ENCODE peak calls at places on chromosomes 1 and 21, in four cellular contexts. I is neural progenitor cell, G is fibroblast of mammary gland, J is ovary. B is an unnamed sample.

GRCh38 chr1:167262820-167263219 is 42.1 kb downstream of the POU2F1 start:
- DNase-seq in J (no peak), G (no peak), I (no peak), B (no peak)

GRCh38 chr21:39009587-39010225 is 173.5 kb downstream of the PSMG1 start:
- DNase-seq in I (no peak), J (no peak), G (no peak), B (no peak)

GRCh38 chr1:119275145-119275929 is 93.2 kb upstream of the HAO2 start:
- DNase-seq in J (peak; percentile 21), I (peak; percentile 79), G (peak; percentile 81), B (peak; percentile 57)

GRCh38 chr1:204323887-204324286 is 35.8 kb downstream of the PLEKHA6 start:
- DNase-seq in G (peak; percentile 86), I (no peak), J (no peak), B (no peak)

GRCh38 chr1:226903819-226904710 is 33.6 kb downstream of the PSEN2 start:
- DNase-seq in I (no peak), J (peak; percentile 49), G (peak; percentile 74), B (no peak)

GRCh38 chr1:167860231-167860923 is 53.6 kb downstream of the ADCY10 start:
- DNase-seq in J (no peak), I (no peak), G (peak; percentile 26), B (no peak)

GRCh38 chr1:38615680-38616079 is 243.9 kb downstream of the RRAGC start:
- DNase-seq in I (no peak), J (no peak), G (no peak), B (no peak)

GRCh38 chr1:209937996-209938959 is at the start of gene SYT14:
- DNase-seq in G (no peak), J (no peak), I (peak; percentile 93), B (peak; percentile 69)

GRCh38 chr1:95554408-95554807 is 320.4 kb downstream of the RWDD3 start:
- DNase-seq in I (no peak), G (no peak), J (no peak), B (no peak)

GRCh38 chr1:56934400-56935080 is 31.3 kb downstream of the C8B start:
- DNase-seq in J (no peak), I (no peak), G (peak; percentile 96), B (no peak)

GRCh38 chr1:101181930-101182329 is 54.9 kb upstream of the S1PR1 start:
- DNase-seq in G (peak; percentile 65), J (no peak), I (no peak), B (no peak)

GRCh38 chr1:116131866-116132605 is 20.8 kb downstream of the MAB21L3 start:
- DNase-seq in G (no peak), I (no peak), J (no peak), B (no peak)

GRCh38 chr21:45999581-46000181 is 18.1 kb downstream of the COL6A1 start:
- DNase-seq in J (no peak), G (no peak), I (no peak), B (no peak)

GRCh38 chr1:183804916-183805734 is at the start of gene RGL1:
- DNase-seq in G (peak; percentile 81), I (peak; percentile 77), J (peak; percentile 79), B (peak; percentile 71)

GRCh38 chr1:193019442-193020026 is 39.6 kb downstream of the UCHL5 start:
- DNase-seq in J (no peak), G (peak; percentile 74), I (peak; percentile 61), B (no peak)

GRCh38 chr1:207024202-207025143 is 8.1 kb downstream of the C1orf116 start:
- DNase-seq in J (no peak), G (no peak), I (no peak), B (no peak)

GRCh38 chr1:47333922-47334764 is 553 bp downstream of the CMPK1 start:
- DNase-seq in G (peak; percentile 71), I (peak; percentile 96), J (peak; percentile 81), B (peak; percentile 77)
- TF ChIP-seq CTCF in G (peak; percentile 6), I (peak; percentile 33), J (no peak), B (no peak)

GRCh38 chr21:34582506-34583150 is 32.3 kb downstream of the RCAN1 start:
- DNase-seq in J (no peak), G (peak; percentile 60), I (peak; percentile 55), B (peak; percentile 8)
- TF ChIP-seq CTCF in J (no peak), G (peak; percentile 68), I (peak; percentile 55), B (peak; percentile 27)

GRCh38 chr1:26858891-26859630 is 3.9 kb upstream of the SFN start:
- DNase-seq in J (no peak), G (no peak), I (no peak), B (no peak)

GRCh38 chr1:26856604-26857469 is 6.1 kb upstream of the SFN start:
- DNase-seq in G (no peak), I (no peak), J (no peak), B (no peak)

GRCh38 chr1:26858160-26858559 is 4.8 kb upstream of the SFN start:
- DNase-seq in G (peak; percentile 18), I (no peak), J (no peak), B (no peak)

GRCh38 chr1:26856181-26856580 is 6.8 kb upstream of the SFN start:
- DNase-seq in J (no peak), I (no peak), G (no peak), B (no peak)

GRCh38 chr1:26857473-26857872 is 5.5 kb upstream of the SFN start:
- DNase-seq in I (no peak), G (no peak), J (no peak), B (no peak)
- TF ChIP-seq CTCF in I (no peak), G (no peak), J (no peak), B (no peak)

DNA sequence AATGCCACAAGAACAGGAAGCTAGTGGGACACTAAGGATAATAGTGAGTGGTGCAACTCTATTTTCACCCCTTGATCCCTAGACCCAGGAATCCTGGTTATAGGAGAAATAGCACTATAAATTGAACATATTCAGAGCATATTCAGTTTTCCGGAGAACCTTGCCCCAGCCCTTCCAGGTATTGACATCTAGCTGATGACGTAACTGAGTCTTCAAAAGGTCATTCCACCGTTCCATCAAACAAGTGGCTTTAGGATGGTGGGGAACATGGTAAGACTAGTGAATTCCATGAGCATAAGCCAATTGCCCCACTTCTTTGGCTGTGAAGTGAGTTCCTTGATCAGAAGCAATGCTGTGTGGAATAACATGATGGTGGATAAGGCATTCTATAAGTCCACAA is 2.9 kb downstream of the MROH9 start:
- DNase-seq in J (no peak), I (no peak), G (no peak), B (no peak)
- TF ChIP-seq CTCF in J (no peak), I (no peak), G (no peak), B (no peak)